ENCODE peak calls at places on chromosome 6, in nine cellular contexts. C is neural crest cell, Z is brain microvascular endothelial cell, A is stomach, V is AG10803, E is H9, S is colonic mucosa, T is left ventricle myocardium inferior, Y is fibroblast of villous mesenchyme. F is an unnamed sample.

GRCh38 chr6:158629376-158630221 is 14.9 kb downstream of the DYNLT1 start:
- DNase-seq in C (no peak), Z (no peak), A (peak), V (no peak), E (peak), S (peak), T (no peak), Y (no peak), F (no peak)

GRCh38 chr6:117573006-117573680 is 29.2 kb downstream of the GOPC start:
- DNase-seq in C (no peak), Z (no peak), A (no peak), V (no peak), E (no peak), S (no peak), T (no peak), Y (no peak), F (no peak)

GRCh38 chr6:135820340-135820739 is 31.2 kb upstream of the PDE7B start:
- DNase-seq in C (no peak), Z (no peak), A (no peak), V (no peak), E (no peak), S (no peak), T (peak), Y (no peak), F (no peak)

GRCh38 chr6:12431023-12431422 is 140.9 kb downstream of the EDN1 start:
- DNase-seq in C (no peak), Z (no peak), A (no peak), V (no peak), E (no peak), S (no peak), T (no peak), Y (no peak), F (no peak)

GRCh38 chr6:128111096-128111495 is 210.2 kb upstream of the THEMIS start:
- DNase-seq in C (no peak), Z (no peak), A (no peak), V (peak), E (no peak), S (no peak), T (no peak), Y (peak), F (no peak)

GRCh38 chr6:122548281-122548680 is 61.9 kb upstream of the PKIB start:
- DNase-seq in C (no peak), Z (no peak), A (no peak), V (no peak), E (no peak), S (no peak), T (no peak), Y (no peak), F (no peak)

GRCh38 chr6:42507901-42508300 is 55.9 kb upstream of the UBR2 start:
- DNase-seq in C (no peak), Z (no peak), A (no peak), V (peak), E (no peak), S (no peak), T (no peak), Y (peak), F (peak)

GRCh38 chr6:157258878-157259277 is 64.4 kb downstream of the TMEM242 start:
- DNase-seq in C (no peak), Z (no peak), A (no peak), V (no peak), E (no peak), S (no peak), T (no peak), Y (no peak), F (no peak)

GRCh38 chr6:170224694-170225660 is 65.9 kb downstream of the DLL1 start:
- DNase-seq in C (no peak), Z (no peak), A (peak), V (no peak), E (no peak), S (no peak), T (no peak), Y (no peak), F (peak)

GRCh38 chr6:28458577-28458976 is 15.3 kb upstream of the ZSCAN23 start:
- DNase-seq in C (no peak), Z (no peak), A (no peak), V (no peak), E (no peak), S (no peak), T (no peak), Y (no peak), F (no peak)

GRCh38 chr6:135701426-135701825 is 150.1 kb upstream of the PDE7B start:
- DNase-seq in C (no peak), Z (no peak), A (no peak), V (no peak), E (no peak), S (no peak), T (no peak), Y (no peak), F (no peak)

GRCh38 chr6:166617359-166617758 is 9.7 kb downstream of the RPS6KA2 start:
- DNase-seq in C (no peak), Z (no peak), A (no peak), V (no peak), E (no peak), S (no peak), T (no peak), Y (no peak), F (no peak)

GRCh38 chr6:39166189-39166917 is 51.4 kb upstream of the SAYSD1 start:
- DNase-seq in C (peak), Z (peak), A (peak), V (peak), E (peak), S (peak), T (peak), Y (peak), F (peak)

GRCh38 chr6:38612386-38612965 is 27.3 kb downstream of the BTBD9 start:
- DNase-seq in C (no peak), Z (no peak), A (no peak), V (peak), E (no peak), S (no peak), T (no peak), Y (peak), F (peak)

GRCh38 chr6:157274471-157275226 is 48.7 kb downstream of the TMEM242 start:
- DNase-seq in C (peak), Z (peak), A (peak), V (peak), E (peak), S (peak), T (peak), Y (peak), F (peak)

GRCh38 chr6:32668226-32668747 is 1.8 kb upstream of the HLA-DQB1 start:
- DNase-seq in C (no peak), Z (no peak), A (peak), V (no peak), E (peak), S (peak), T (no peak), Y (peak), F (peak)

GRCh38 chr6:29676981-29677601 is 3.9 kb downstream of the ZFP57 start:
- DNase-seq in C (no peak), Z (no peak), A (no peak), V (no peak), E (no peak), S (no peak), T (no peak), Y (no peak), F (peak)

GRCh38 chr6:162750776-162751175 is 23.0 kb downstream of the PACRG start:
- DNase-seq in C (no peak), Z (peak), A (no peak), V (no peak), E (no peak), S (no peak), T (no peak), Y (no peak), F (no peak)

GRCh38 chr6:104682722-104683643 is 176.7 kb downstream of the HACE1 start:
- DNase-seq in C (peak), Z (peak), A (peak), V (peak), E (peak), S (peak), T (peak), Y (peak), F (peak)

GRCh38 chr6:21664263-21665081 is 70.9 kb downstream of the SOX4 start:
- DNase-seq in C (peak), Z (no peak), A (no peak), V (no peak), E (peak), S (peak), T (peak), Y (no peak), F (no peak)

GRCh38 chr6:20584100-20584731 is 50.0 kb downstream of the CDKAL1 start:
- DNase-seq in C (no peak), Z (no peak), A (no peak), V (no peak), E (no peak), S (no peak), T (no peak), Y (no peak), F (no peak)

GRCh38 chr6:447381-448165 is 56.0 kb downstream of the IRF4 start:
- DNase-seq in C (no peak), Z (no peak), A (no peak), V (no peak), E (peak), S (no peak), T (no peak), Y (no peak), F (no peak)

GRCh38 chr6:142958343-142958742 is 13.4 kb upstream of the HIVEP2 start:
- DNase-seq in C (no peak), Z (no peak), A (no peak), V (no peak), E (no peak), S (no peak), T (peak), Y (no peak), F (no peak)

GRCh38 chr6:1179571-1180459 is 132.1 kb upstream of the FOXQ1 start:
- DNase-seq in C (no peak), Z (no peak), A (no peak), V (no peak), E (no peak), S (no peak), T (no peak), Y (no peak), F (no peak)

GRCh38 chr6:145148392-145149175 is 586.7 kb downstream of the EPM2A start:
- DNase-seq in C (no peak), Z (peak), A (peak), V (peak), E (no peak), S (no peak), T (no peak), Y (peak), F (peak)

GRCh38 chr6:81890846-81891245 is 138.4 kb upstream of the TENT5A start:
- DNase-seq in C (no peak), Z (no peak), A (no peak), V (peak), E (no peak), S (no peak), T (no peak), Y (no peak), F (peak)

GRCh38 chr6:31403283-31403989 is at the start of gene MICA:
- DNase-seq in C (peak), Z (peak), A (peak), V (peak), E (peak), S (peak), T (peak), Y (peak), F (peak)

GRCh38 chr6:166237611-166238010 is 70.0 kb upstream of the TBXT start:
- DNase-seq in C (no peak), Z (no peak), A (no peak), V (peak), E (no peak), S (no peak), T (no peak), Y (peak), F (peak)

GRCh38 chr6:119568580-119568979 is 219.0 kb upstream of the MAN1A1 start:
- DNase-seq in C (no peak), Z (no peak), A (no peak), V (no peak), E (no peak), S (no peak), T (no peak), Y (no peak), F (no peak)

GRCh38 chr6:120924214-120924613 is 410.1 kb downstream of the TBC1D32 start:
- DNase-seq in C (no peak), Z (no peak), A (no peak), V (no peak), E (no peak), S (no peak), T (no peak), Y (no peak), F (no peak)

GRCh38 chr6:79801362-79801761 is 146.0 kb downstream of the ELOVL4 start:
- DNase-seq in C (no peak), Z (no peak), A (no peak), V (no peak), E (no peak), S (no peak), T (no peak), Y (no peak), F (no peak)

GRCh38 chr6:87829622-87830121 is 127.6 kb upstream of the AKIRIN2 start:
- DNase-seq in C (no peak), Z (no peak), A (no peak), V (no peak), E (no peak), S (no peak), T (no peak), Y (no peak), F (no peak)

GRCh38 chr6:22470454-22471368 is 98.7 kb upstream of the HDGFL1 start:
- DNase-seq in C (no peak), Z (peak), A (peak), V (peak), E (no peak), S (peak), T (peak), Y (peak), F (no peak)

GRCh38 chr6:132919476-132919875 is 105.1 kb downstream of the RPS12 start:
- DNase-seq in C (no peak), Z (peak), A (peak), V (peak), E (no peak), S (no peak), T (peak), Y (peak), F (peak)

GRCh38 chr6:162264581-162264980 is 463.0 kb downstream of the PRKN start:
- DNase-seq in C (no peak), Z (no peak), A (no peak), V (no peak), E (no peak), S (no peak), T (no peak), Y (no peak), F (no peak)

GRCh38 chr6:42104095-42104806 is 38.2 kb downstream of the C6orf132 start:
- DNase-seq in C (peak), Z (peak), A (peak), V (peak), E (peak), S (peak), T (peak), Y (peak), F (no peak)

GRCh38 chr6:70166088-70166958 is 136.6 kb downstream of the COL9A1 start:
- DNase-seq in C (peak), Z (peak), A (peak), V (peak), E (peak), S (peak), T (peak), Y (peak), F (peak)

GRCh38 chr6:5036309-5036708 is 32.5 kb upstream of the RPP40 start:
- DNase-seq in C (peak), Z (peak), A (no peak), V (peak), E (peak), S (peak), T (no peak), Y (peak), F (no peak)

GRCh38 chr6:108446629-108447150 is 114.0 kb upstream of the FOXO3 start:
- DNase-seq in C (no peak), Z (no peak), A (no peak), V (peak), E (no peak), S (no peak), T (no peak), Y (no peak), F (no peak)

GRCh38 chr6:159677226-159677901 is 15.7 kb downstream of the SOD2 start:
- DNase-seq in C (no peak), Z (no peak), A (no peak), V (no peak), E (no peak), S (no peak), T (no peak), Y (no peak), F (no peak)
- TF ChIP-seq CTCF in C (no peak), Z (no peak), A (no peak), V (no peak), E (no peak), S (no peak), T (no peak), Y (no peak), F (no peak)

DNA sequence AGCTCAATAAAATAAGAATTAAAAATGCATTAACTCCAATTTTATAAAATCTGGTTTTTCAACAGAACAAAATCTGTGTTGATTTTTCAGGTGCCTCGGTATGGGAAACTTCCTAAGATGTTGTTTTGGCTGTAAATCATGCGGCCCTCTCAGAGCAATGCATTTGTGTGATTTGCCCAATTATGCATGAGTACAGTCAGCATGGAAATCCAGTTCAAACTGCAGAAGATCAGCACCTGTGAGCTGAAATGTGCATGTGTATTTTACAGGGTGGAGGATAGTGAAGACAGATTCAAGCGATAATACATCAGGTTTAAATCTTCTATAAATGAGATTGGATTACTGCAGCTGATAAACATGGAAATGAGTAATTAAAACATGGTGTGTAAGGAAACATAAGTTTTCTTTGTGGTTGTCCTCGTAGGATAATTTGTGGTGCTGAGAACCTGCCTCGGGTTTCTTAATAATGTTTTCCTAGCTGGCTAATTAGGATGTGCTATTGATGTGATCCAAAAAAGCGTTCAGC is 117.2 kb upstream of the CCDC28A start:
- DNase-seq in C (no peak), Z (no peak), A (no peak), V (no peak), E (no peak), S (no peak), T (no peak), Y (no peak), F (no peak)
- TF ChIP-seq CTCF in C (no peak), Z (no peak), A (no peak), V (no peak), E (no peak), S (no peak), T (no peak), Y (no peak), F (no peak)

GRCh38 chr6:25026723-25027122 is 91.0 kb upstream of the RIPOR2 start:
- DNase-seq in C (no peak), Z (no peak), A (no peak), V (no peak), E (no peak), S (no peak), T (no peak), Y (no peak), F (no peak)
- TF ChIP-seq CTCF in C (no peak), Z (no peak), A (no peak), V (no peak), E (no peak), S (no peak), T (no peak), Y (no peak), F (no peak)

GRCh38 chr6:8589941-8590676 is 154.8 kb upstream of the SLC35B3 start:
- DNase-seq in C (no peak), Z (no peak), A (no peak), V (no peak), E (peak), S (no peak), T (no peak), Y (no peak), F (no peak)
- TF ChIP-seq CTCF in C (peak), Z (no peak), A (no peak), V (no peak), E (peak), S (no peak), T (no peak), Y (no peak), F (no peak)

GRCh38 chr6:11309947-11310665 is 77.6 kb upstream of the NEDD9 start:
- DNase-seq in C (no peak), Z (no peak), A (no peak), V (no peak), E (peak), S (no peak), T (no peak), Y (peak), F (no peak)
- TF ChIP-seq CTCF in C (no peak), Z (peak), A (no peak), V (no peak), E (peak), S (no peak), T (no peak), Y (no peak), F (no peak)